ENCODE peak calls at places on chromosomes 11 and 22, in seven cellular contexts. Q, C, J, E, H, N and U are unnamed samples.

GRCh38 chr22:31488988-31489617 is 539 bp downstream of the EIF4ENIF1 start:
- DNase-seq in Q (peak; percentile 47), C (peak; percentile 74), J (no peak), E (no peak), H (peak; percentile 19), N (peak; percentile 8), U (peak; percentile 6)

GRCh38 chr11:78228467-78228866 is 39.7 kb downstream of the USP35 start:
- DNase-seq in Q (no peak), C (no peak), J (peak; percentile 65), E (peak; percentile 19), H (no peak), N (peak; percentile 40), U (no peak)

GRCh38 chr11:1883342-1884122 is 8.2 kb downstream of the PRR33 start:
- DNase-seq in Q (no peak), C (no peak), J (no peak), E (no peak), H (no peak), N (no peak), U (no peak)

GRCh38 chr11:60918941-60919275 is 5.0 kb downstream of the TMEM109 start:
- DNase-seq in Q (no peak), C (peak; percentile 57), J (peak; percentile 18), E (peak; percentile 29), H (no peak), N (no peak), U (no peak)

GRCh38 chr11:120137187-120137610 is 714 bp downstream of the TRIM29 start:
- DNase-seq in Q (no peak), C (no peak), J (no peak), E (no peak), H (peak; percentile 8), N (no peak), U (no peak)

GRCh38 chr22:37362618-37363017 is 64.7 kb downstream of the ELFN2 start:
- DNase-seq in Q (no peak), C (no peak), J (peak; percentile 46), E (no peak), H (no peak), N (no peak), U (no peak)

GRCh38 chr11:94602430-94603372 is 35.5 kb downstream of the PIWIL4 start:
- DNase-seq in Q (peak; percentile 22), C (no peak), J (peak; percentile 88), E (no peak), H (peak; percentile 55), N (no peak), U (no peak)

GRCh38 chr22:37930270-37930951 is 23.0 kb downstream of the C22orf23 start:
- DNase-seq in Q (no peak), C (peak; percentile 77), J (peak; percentile 40), E (no peak), H (no peak), N (peak; percentile 21), U (no peak)

GRCh38 chr11:89177691-89178231 is at the start of gene TYR:
- DNase-seq in Q (no peak), C (no peak), J (no peak), E (no peak), H (no peak), N (no peak), U (no peak)

GRCh38 chr11:67269401-67270255 is 3.4 kb downstream of the GRK2 start:
- DNase-seq in Q (peak; percentile 28), C (no peak), J (no peak), E (no peak), H (no peak), N (no peak), U (no peak)